ENCODE peak calls at places on chromosomes 3 and 15, in six cellular contexts. One of them, this sample, is unnamed. For H3K4me1, the result is how much of the 10 kb centered on the place peaks cover.

GRCh38 chr3:56467801-56468183 is 475 bp downstream of the ERC2 start:
- ATAC-seq in upper lobe of left lung: peak
- ATAC-seq in HepG2: peak
- ATAC-seq in K562: no peak
- ATAC-seq in GM12878: no peak
- ATAC-seq in A549: peak
- ATAC-seq in this sample: no peak

GRCh38 chr15:91549581-91549980 is 303.9 kb upstream of the SLCO3A1 start:
- ATAC-seq in upper lobe of left lung: peak
- ATAC-seq in A549: no peak
- ATAC-seq in HepG2: no peak
- ATAC-seq in K562: no peak
- ATAC-seq in GM12878: no peak
- ATAC-seq in this sample: no peak

GRCh38 chr3:112136959-112137693 is 4.1 kb upstream of the GCSAM start:
- ATAC-seq in K562: peak
- ATAC-seq in HepG2: peak
- ATAC-seq in A549: peak
- ATAC-seq in upper lobe of left lung: peak
- ATAC-seq in GM12878: peak
- ATAC-seq in this sample: no peak

GRCh38 chr3:195768831-195769303 is 42.9 kb downstream of the MUC4 start:
- ATAC-seq in upper lobe of left lung: no peak
- ATAC-seq in K562: peak
- ATAC-seq in A549: no peak
- ATAC-seq in HepG2: no peak
- ATAC-seq in GM12878: no peak
- ATAC-seq in this sample: no peak

GRCh38 chr3:133461291-133461690 is 61.4 kb downstream of the BFSP2 start:
- ATAC-seq in upper lobe of left lung: peak
- ATAC-seq in HepG2: peak
- ATAC-seq in K562: no peak
- ATAC-seq in GM12878: no peak
- ATAC-seq in A549: no peak
- ATAC-seq in this sample: peak

GRCh38 chr15:70478251-70478990 is 284.9 kb downstream of the UACA start:
- ATAC-seq in HepG2: no peak
- ATAC-seq in K562: no peak
- ATAC-seq in GM12878: peak
- ATAC-seq in A549: no peak
- ATAC-seq in upper lobe of left lung: peak
- ATAC-seq in this sample: no peak

GRCh38 chr3:164655462-164655861 is 422.8 kb downstream of the SI start:
- ATAC-seq in GM12878: no peak
- ATAC-seq in upper lobe of left lung: no peak
- ATAC-seq in K562: no peak
- ATAC-seq in A549: no peak
- ATAC-seq in HepG2: no peak
- ATAC-seq in this sample: no peak

GRCh38 chr15:29242466-29243242 is 27.0 kb downstream of the NSMCE3 start:
- ATAC-seq in A549: peak
- ATAC-seq in GM12878: no peak
- ATAC-seq in HepG2: no peak
- ATAC-seq in K562: no peak
- ATAC-seq in upper lobe of left lung: no peak
- ATAC-seq in this sample: no peak

GRCh38 chr15:68032672-68033071 is 21.4 kb upstream of the PIAS1 start:
- ATAC-seq in A549: no peak
- ATAC-seq in HepG2: no peak
- ATAC-seq in upper lobe of left lung: no peak
- ATAC-seq in GM12878: peak
- ATAC-seq in K562: no peak
- ATAC-seq in this sample: no peak

GRCh38 chr3:61687663-61688306 is 126.4 kb downstream of the PTPRG start:
- ATAC-seq in A549: no peak
- ATAC-seq in HepG2: no peak
- ATAC-seq in K562: no peak
- ATAC-seq in upper lobe of left lung: no peak
- ATAC-seq in GM12878: no peak
- ATAC-seq in this sample: no peak

GRCh38 chr3:75906555-75907112 is 121.3 kb upstream of the ZNF717 start:
- ATAC-seq in HepG2: peak
- ATAC-seq in GM12878: no peak
- ATAC-seq in A549: no peak
- ATAC-seq in K562: no peak
- ATAC-seq in upper lobe of left lung: peak
- ATAC-seq in this sample: peak

GRCh38 chr3:173660645-173661299 is 263.2 kb downstream of the NLGN1 start:
- ATAC-seq in HepG2: no peak
- ATAC-seq in GM12878: no peak
- ATAC-seq in upper lobe of left lung: peak
- ATAC-seq in K562: no peak
- ATAC-seq in A549: no peak
- ATAC-seq in this sample: no peak

GRCh38 chr3:171001957-171002694 is 24.4 kb downstream of the SLC2A2 start:
- ATAC-seq in GM12878: peak
- ATAC-seq in A549: peak
- ATAC-seq in K562: no peak
- ATAC-seq in HepG2: peak
- ATAC-seq in upper lobe of left lung: no peak
- ATAC-seq in this sample: no peak

GRCh38 chr3:111541391-111541790 is 606 bp upstream of the CD96 start:
- ATAC-seq in HepG2: no peak
- ATAC-seq in K562: no peak
- ATAC-seq in GM12878: no peak
- ATAC-seq in A549: no peak
- ATAC-seq in upper lobe of left lung: no peak
- ATAC-seq in this sample: no peak

GRCh38 chr15:49190586-49190985 is 20.5 kb downstream of the GALK2 start:
- ATAC-seq in HepG2: no peak
- ATAC-seq in A549: no peak
- ATAC-seq in GM12878: peak
- ATAC-seq in upper lobe of left lung: no peak
- ATAC-seq in K562: peak
- ATAC-seq in this sample: no peak

GRCh38 chr15:75809986-75810750 is 33.1 kb upstream of the UBE2Q2 start:
- ATAC-seq in HepG2: peak
- ATAC-seq in K562: peak
- ATAC-seq in GM12878: peak
- ATAC-seq in upper lobe of left lung: peak
- ATAC-seq in A549: peak
- ATAC-seq in this sample: no peak

GRCh38 chr3:148332509-148332908 is 365.2 kb upstream of the AGTR1 start:
- ATAC-seq in K562: no peak
- ATAC-seq in HepG2: no peak
- ATAC-seq in A549: no peak
- ATAC-seq in GM12878: no peak
- ATAC-seq in upper lobe of left lung: no peak
- ATAC-seq in this sample: no peak

GRCh38 chr3:185586644-185586964 is 509 bp downstream of the SENP2 start:
- ATAC-seq in GM12878: no peak
- ATAC-seq in K562: no peak
- ATAC-seq in HepG2: no peak
- ATAC-seq in A549: no peak
- ATAC-seq in upper lobe of left lung: no peak
- ATAC-seq in this sample: no peak

GRCh38 chr15:33007295-33007855 is 187.1 kb downstream of the FMN1 start:
- ATAC-seq in K562: no peak
- ATAC-seq in GM12878: no peak
- ATAC-seq in HepG2: no peak
- ATAC-seq in A549: peak
- ATAC-seq in upper lobe of left lung: peak
- ATAC-seq in this sample: no peak

GRCh38 chr3:49248828-49249227 is 28.2 kb downstream of the C3orf62 start:
- ATAC-seq in A549: peak
- ATAC-seq in K562: peak
- ATAC-seq in GM12878: peak
- ATAC-seq in upper lobe of left lung: peak
- ATAC-seq in HepG2: peak
- ATAC-seq in this sample: peak

GRCh38 chr3:134237454-134238145 is 13.1 kb downstream of the RYK start:
- ATAC-seq in K562: no peak
- ATAC-seq in GM12878: peak
- ATAC-seq in A549: no peak
- ATAC-seq in HepG2: peak
- ATAC-seq in upper lobe of left lung: peak
- ATAC-seq in this sample: no peak

GRCh38 chr15:71547066-71547465 is 263.3 kb upstream of the NR2E3 start:
- ATAC-seq in upper lobe of left lung: peak
- ATAC-seq in HepG2: no peak
- ATAC-seq in A549: no peak
- ATAC-seq in GM12878: no peak
- ATAC-seq in K562: no peak
- ATAC-seq in this sample: peak

GRCh38 chr15:29410342-29410741 is 140.7 kb upstream of the NSMCE3 start:
- ATAC-seq in GM12878: no peak
- ATAC-seq in A549: peak
- ATAC-seq in HepG2: no peak
- ATAC-seq in upper lobe of left lung: no peak
- ATAC-seq in K562: no peak
- ATAC-seq in this sample: no peak

GRCh38 chr3:36366308-36366707 is 14.0 kb upstream of the STAC start:
- ATAC-seq in GM12878: no peak
- ATAC-seq in K562: no peak
- ATAC-seq in upper lobe of left lung: no peak
- ATAC-seq in A549: no peak
- ATAC-seq in HepG2: no peak
- ATAC-seq in this sample: no peak

GRCh38 chr3:45864760-45865567 is 21.4 kb upstream of the CCR9 start:
- ATAC-seq in HepG2: no peak
- ATAC-seq in upper lobe of left lung: no peak
- ATAC-seq in GM12878: peak
- ATAC-seq in K562: peak
- ATAC-seq in A549: no peak
- ATAC-seq in this sample: no peak

DNA sequence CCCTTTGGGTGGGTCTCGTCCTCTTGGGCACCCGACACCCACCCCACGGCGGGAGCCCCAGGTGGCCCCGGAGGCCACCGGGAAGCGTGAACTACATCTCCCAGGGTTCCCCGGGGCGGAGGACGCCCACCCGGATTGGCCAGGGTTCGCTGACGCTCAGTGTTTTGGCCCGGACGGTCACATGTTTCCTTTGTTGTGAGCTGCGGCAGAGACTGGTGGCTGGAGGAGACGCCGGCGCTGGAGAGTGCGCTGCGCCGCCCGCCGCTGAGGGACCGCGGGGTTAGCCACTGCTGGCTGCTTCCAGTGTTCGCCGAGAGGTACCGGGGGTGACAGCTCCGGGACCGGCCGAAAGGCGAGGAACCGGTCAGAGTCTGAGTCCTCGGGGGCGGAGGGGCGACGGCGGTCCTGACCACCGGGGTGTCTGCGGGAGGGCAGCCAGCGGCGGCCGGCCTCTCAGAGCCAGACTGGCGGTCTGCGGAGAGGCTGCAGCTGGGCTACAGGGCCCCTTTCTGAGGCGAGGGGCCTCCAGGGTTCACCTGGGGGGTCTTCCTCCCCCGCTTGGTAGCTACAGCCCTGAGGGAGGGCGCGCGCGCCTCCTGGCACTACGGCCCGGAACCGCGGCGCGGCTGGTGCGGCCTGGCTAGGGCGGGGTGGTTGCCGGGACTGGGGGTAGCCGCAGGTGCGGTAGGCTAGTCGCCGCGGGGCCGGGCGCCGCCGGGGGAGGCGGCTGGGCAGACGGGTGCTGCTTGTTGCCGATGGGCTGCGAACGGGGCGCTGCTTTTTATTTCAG is at the start of gene KLHL24:
- ATAC-seq in upper lobe of left lung: peak
- ATAC-seq in GM12878: peak
- ATAC-seq in A549: peak
- ATAC-seq in K562: peak
- ATAC-seq in HepG2: peak
- ATAC-seq in this sample: peak
- TF ChIP-seq EP300 in upper lobe of left lung: no peak
- TF ChIP-seq EP300 in GM12878: no peak
- TF ChIP-seq EP300 in A549: no peak
- TF ChIP-seq EP300 in K562: no peak
- TF ChIP-seq EP300 in HepG2: no peak
- TF ChIP-seq EP300 in this sample: no peak

GRCh38 chr3:151769175-151769574 is 35.4 kb downstream of the AADACL2 start:
- ATAC-seq in GM12878: no peak
- ATAC-seq in A549: no peak
- ATAC-seq in K562: peak
- ATAC-seq in HepG2: no peak
- ATAC-seq in upper lobe of left lung: no peak
- ATAC-seq in this sample: no peak
- H3K27ac ChIP-seq in GM12878: no peak
- H3K27ac ChIP-seq in A549: peak
- H3K27ac ChIP-seq in K562: no peak
- H3K27ac ChIP-seq in HepG2: peak
- H3K27ac ChIP-seq in upper lobe of left lung: peak
- H3K27ac ChIP-seq in this sample: peak

DNA sequence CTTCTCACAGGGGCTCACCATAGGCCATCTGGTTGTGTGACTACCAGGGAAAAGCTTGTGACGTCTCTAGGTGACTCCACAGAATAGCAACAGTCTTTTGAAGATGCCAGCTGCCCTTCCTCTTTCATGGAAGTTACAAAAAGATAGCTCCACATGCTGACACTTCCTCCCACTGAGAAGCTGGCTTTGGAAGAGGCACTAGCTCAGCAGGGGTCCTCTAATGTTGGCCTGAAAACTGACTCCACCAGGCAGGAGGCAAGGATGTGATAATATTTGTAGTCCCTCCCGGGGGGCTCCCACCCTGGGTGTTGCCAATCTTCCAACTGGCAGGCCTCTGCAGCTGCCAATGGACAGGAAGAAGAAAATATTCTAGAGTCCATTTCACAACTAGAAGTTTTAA is 343.5 kb downstream of the NEK10 start:
- ATAC-seq in GM12878: no peak
- ATAC-seq in A549: no peak
- ATAC-seq in HepG2: no peak
- ATAC-seq in upper lobe of left lung: no peak
- ATAC-seq in K562: no peak
- ATAC-seq in this sample: no peak
- H3K4me1 ChIP-seq in GM12878: under half
- H3K4me1 ChIP-seq in A549: under half
- H3K4me1 ChIP-seq in HepG2: under half
- H3K4me1 ChIP-seq in upper lobe of left lung: under half
- H3K4me1 ChIP-seq in K562: under half
- H3K4me1 ChIP-seq in this sample: under half

GRCh38 chr3:139460096-139460495 is 16.2 kb downstream of the RBP2 start:
- ATAC-seq in upper lobe of left lung: no peak
- ATAC-seq in K562: no peak
- ATAC-seq in GM12878: no peak
- ATAC-seq in A549: no peak
- ATAC-seq in HepG2: no peak
- ATAC-seq in this sample: no peak

GRCh38 chr3:139458348-139458747 is 18.0 kb downstream of the RBP2 start:
- ATAC-seq in K562: no peak
- ATAC-seq in HepG2: no peak
- ATAC-seq in A549: no peak
- ATAC-seq in GM12878: no peak
- ATAC-seq in upper lobe of left lung: no peak
- ATAC-seq in this sample: no peak

GRCh38 chr3:139457066-139457465 is 19.2 kb downstream of the RBP2 start:
- ATAC-seq in A549: no peak
- ATAC-seq in HepG2: no peak
- ATAC-seq in upper lobe of left lung: no peak
- ATAC-seq in K562: no peak
- ATAC-seq in GM12878: no peak
- ATAC-seq in this sample: no peak

GRCh38 chr3:139455855-139456254 is 20.5 kb downstream of the RBP2 start:
- ATAC-seq in HepG2: no peak
- ATAC-seq in upper lobe of left lung: no peak
- ATAC-seq in A549: peak
- ATAC-seq in GM12878: peak
- ATAC-seq in K562: peak
- ATAC-seq in this sample: no peak

GRCh38 chr3:139456391-139456790 is 19.9 kb downstream of the RBP2 start:
- ATAC-seq in A549: no peak
- ATAC-seq in GM12878: no peak
- ATAC-seq in HepG2: no peak
- ATAC-seq in K562: no peak
- ATAC-seq in upper lobe of left lung: no peak
- ATAC-seq in this sample: no peak
- TF ChIP-seq EP300 in A549: no peak
- TF ChIP-seq EP300 in GM12878: no peak
- TF ChIP-seq EP300 in HepG2: no peak
- TF ChIP-seq EP300 in K562: no peak
- TF ChIP-seq EP300 in upper lobe of left lung: no peak
- TF ChIP-seq EP300 in this sample: no peak

This sample was measured in gastroesophageal sphincter.